ENCODE peak calls at places on chromosomes 5 and 9, in four cellular contexts. One of them, this sample, is unnamed.
A peak's percentile ranks its signal among the peaks of the same experiment; 100 is the strongest.

GRCh38 chr9:68536876-68537490 is 3.7 kb downstream of the TMEM252 start:
- DNase-seq in nephron progenitor cell: no peak
- DNase-seq in NCI-H187 treated with DMSO at 0.1 percent for 48 hours: no peak
- DNase-seq in amniotic stem cell: no peak
- DNase-seq in this sample: no peak

GRCh38 chr5:147346006-147346561 is 111.3 kb downstream of the STK32A start:
- DNase-seq in amniotic stem cell: no peak
- DNase-seq in NCI-H187 treated with DMSO at 0.1 percent for 48 hours: no peak
- DNase-seq in nephron progenitor cell: no peak
- DNase-seq in this sample: no peak

GRCh38 chr9:80378669-80379293 is 807.0 kb downstream of the TLE4 start:
- DNase-seq in nephron progenitor cell: no peak
- DNase-seq in amniotic stem cell: no peak
- DNase-seq in NCI-H187 treated with DMSO at 0.1 percent for 48 hours: no peak
- DNase-seq in this sample: no peak

GRCh38 chr9:77370064-77370463 is 192.7 kb downstream of the VPS13A start:
- DNase-seq in NCI-H187 treated with DMSO at 0.1 percent for 48 hours: no peak
- DNase-seq in amniotic stem cell: no peak
- DNase-seq in nephron progenitor cell: no peak
- DNase-seq in this sample: no peak

GRCh38 chr9:116494815-116495634 is 192.1 kb upstream of the TRIM32 start:
- DNase-seq in amniotic stem cell: no peak
- DNase-seq in NCI-H187 treated with DMSO at 0.1 percent for 48 hours: no peak
- DNase-seq in nephron progenitor cell: peak; percentile 36
- DNase-seq in this sample: peak; percentile 31

GRCh38 chr5:108966910-108967309 is 219.2 kb downstream of the FER start:
- DNase-seq in NCI-H187 treated with DMSO at 0.1 percent for 48 hours: no peak
- DNase-seq in amniotic stem cell: no peak
- DNase-seq in nephron progenitor cell: no peak
- DNase-seq in this sample: no peak

GRCh38 chr9:88991066-88992030 is at the start of gene S1PR3:
- DNase-seq in NCI-H187 treated with DMSO at 0.1 percent for 48 hours: no peak
- DNase-seq in amniotic stem cell: no peak
- DNase-seq in nephron progenitor cell: peak; percentile 80
- DNase-seq in this sample: no peak

GRCh38 chr5:38556599-38557308 is at the start of gene LIFR:
- DNase-seq in amniotic stem cell: peak; percentile 63
- DNase-seq in nephron progenitor cell: peak; percentile 87
- DNase-seq in NCI-H187 treated with DMSO at 0.1 percent for 48 hours: no peak
- DNase-seq in this sample: peak; percentile 72

GRCh38 chr9:120689860-120690259 is 24.4 kb downstream of the MEGF9 start:
- DNase-seq in amniotic stem cell: no peak
- DNase-seq in nephron progenitor cell: no peak
- DNase-seq in NCI-H187 treated with DMSO at 0.1 percent for 48 hours: peak; percentile 39
- DNase-seq in this sample: no peak

GRCh38 chr5:37532976-37533740 is 154.0 kb downstream of the WDR70 start:
- DNase-seq in NCI-H187 treated with DMSO at 0.1 percent for 48 hours: no peak
- DNase-seq in nephron progenitor cell: no peak
- DNase-seq in amniotic stem cell: no peak
- DNase-seq in this sample: no peak

GRCh38 chr5:124561451-124561850 is 185.0 kb downstream of the ZNF608 start:
- DNase-seq in NCI-H187 treated with DMSO at 0.1 percent for 48 hours: no peak
- DNase-seq in nephron progenitor cell: no peak
- DNase-seq in amniotic stem cell: no peak
- DNase-seq in this sample: no peak

GRCh38 chr5:15501057-15501791 is 1.2 kb downstream of the FBXL7 start:
- DNase-seq in nephron progenitor cell: peak; percentile 67
- DNase-seq in NCI-H187 treated with DMSO at 0.1 percent for 48 hours: no peak
- DNase-seq in amniotic stem cell: peak; percentile 65
- DNase-seq in this sample: peak; percentile 27

GRCh38 chr5:72511371-72512178 is 4.4 kb upstream of the ZNF366 start:
- DNase-seq in amniotic stem cell: no peak
- DNase-seq in nephron progenitor cell: no peak
- DNase-seq in NCI-H187 treated with DMSO at 0.1 percent for 48 hours: no peak
- DNase-seq in this sample: no peak

GRCh38 chr9:136363606-136364368 is at the start of gene DNLZ:
- DNase-seq in nephron progenitor cell: peak; percentile 90
- DNase-seq in NCI-H187 treated with DMSO at 0.1 percent for 48 hours: no peak
- DNase-seq in amniotic stem cell: peak; percentile 44
- DNase-seq in this sample: peak; percentile 99